ENCODE peak calls at places on chromosomes 1 and 21, in four cellular contexts. X is K562, O is HepG2, Y is GM12878. F is an unnamed sample. For H3K9me3 and H4K20me1, the result is how much of the 10 kb centered on the place peaks cover.

GRCh38 chr1:201264072-201264471 is 19.2 kb upstream of the PKP1 start:
- DNase-seq in X (no peak), O (no peak), Y (no peak), F (no peak)

GRCh38 chr1:84192681-84193080 is 48.6 kb downstream of the PRKACB start:
- DNase-seq in X (no peak), O (no peak), Y (no peak), F (no peak)

GRCh38 chr1:227919916-227920315 is 27.8 kb downstream of the WNT9A start:
- DNase-seq in X (peak), O (no peak), Y (no peak), F (no peak)

GRCh38 chr1:25724986-25725385 is 75.0 kb upstream of the SELENON start:
- DNase-seq in X (no peak), O (no peak), Y (no peak), F (no peak)

GRCh38 chr1:173870252-173871075 is 2.3 kb downstream of the ZBTB37 start:
- DNase-seq in X (peak), O (no peak), Y (peak), F (peak)

GRCh38 chr1:241499910-241500309 is 19.6 kb downstream of the FH start:
- DNase-seq in X (peak), O (peak), Y (no peak), F (peak)

GRCh38 chr1:206472454-206472853 is 2.2 kb downstream of the IKBKE start:
- DNase-seq in X (no peak), O (peak), Y (no peak), F (no peak)

GRCh38 chr1:179083533-179083932 is 1.7 kb downstream of the TOR3A start:
- DNase-seq in X (no peak), O (no peak), Y (peak), F (no peak)

GRCh38 chr1:183576537-183576936 is 13.7 kb downstream of the NCF2 start:
- DNase-seq in X (no peak), O (no peak), Y (no peak), F (no peak)

GRCh38 chr1:50416150-50416527 is 7.1 kb downstream of the DMRTA2 start:
- DNase-seq in X (peak), O (no peak), Y (no peak), F (no peak)

GRCh38 chr1:49234988-49235387 is 458.3 kb upstream of the BEND5 start:
- DNase-seq in X (no peak), O (no peak), Y (no peak), F (no peak)

GRCh38 chr21:28089599-28090421 is 902.9 kb downstream of the LTN1 start:
- DNase-seq in X (no peak), O (no peak), Y (no peak), F (no peak)

GRCh38 chr1:43256675-43257570 is 12.9 kb upstream of the TMEM125 start:
- DNase-seq in X (no peak), O (no peak), Y (no peak), F (no peak)

GRCh38 chr1:2101531-2101930 is 51.3 kb downstream of the PRKCZ start:
- DNase-seq in X (no peak), O (no peak), Y (no peak), F (no peak)

GRCh38 chr1:154420172-154420571 is 15.0 kb downstream of the IL6R start:
- DNase-seq in X (no peak), O (peak), Y (no peak), F (peak)

GRCh38 chr1:17186216-17186894 is 18.6 kb upstream of the PADI1 start:
- DNase-seq in X (no peak), O (no peak), Y (no peak), F (no peak)

GRCh38 chr1:44048816-44049215 is 17.6 kb upstream of the SLC6A9 start:
- DNase-seq in X (no peak), O (no peak), Y (no peak), F (no peak)

GRCh38 chr1:54274448-54274847 is 74.5 kb downstream of the MRPL37 start:
- DNase-seq in X (no peak), O (no peak), Y (no peak), F (no peak)

GRCh38 chr1:204830671-204831585 is 39.7 kb upstream of the NFASC start:
- DNase-seq in X (no peak), O (no peak), Y (no peak), F (no peak)

GRCh38 chr21:19402870-19403269 is 999.3 kb upstream of the TMPRSS15 start:
- DNase-seq in X (no peak), O (no peak), Y (no peak), F (no peak)

GRCh38 chr1:1371741-1372711 is 3.0 kb downstream of the AURKAIP1 start:
- DNase-seq in X (peak), O (peak), Y (no peak), F (peak)

GRCh38 chr1:163412216-163412615 is 90.5 kb downstream of the NUF2 start:
- DNase-seq in X (no peak), O (no peak), Y (no peak), F (no peak)

GRCh38 chr1:61056674-61057439 is 25.5 kb upstream of the NFIA start:
- DNase-seq in X (peak), O (no peak), Y (no peak), F (peak)

GRCh38 chr1:196180847-196181593 is 427.2 kb downstream of the KCNT2 start:
- DNase-seq in X (peak), O (no peak), Y (no peak), F (peak)

GRCh38 chr1:225446298-225446941 is 18.6 kb upstream of the LBR start:
- DNase-seq in X (no peak), O (no peak), Y (no peak), F (peak)

GRCh38 chr1:21457654-21458053 is 17.7 kb downstream of the NBPF3 start:
- DNase-seq in X (no peak), O (no peak), Y (no peak), F (no peak)

GRCh38 chr1:2435746-2436355 is 23.5 kb upstream of the PEX10 start:
- DNase-seq in X (no peak), O (no peak), Y (no peak), F (no peak)

GRCh38 chr1:41679994-41680393 is 195.5 kb upstream of the EDN2 start:
- DNase-seq in X (no peak), O (no peak), Y (no peak), F (no peak)

GRCh38 chr1:168419746-168420145 is 124.1 kb downstream of the XCL2 start:
- DNase-seq in X (no peak), O (no peak), Y (no peak), F (no peak)

GRCh38 chr1:168422203-168422848 is 121.5 kb downstream of the XCL2 start:
- DNase-seq in X (no peak), O (no peak), Y (no peak), F (no peak)

GRCh38 chr1:168416220-168416619 is 127.6 kb downstream of the XCL2 start:
- DNase-seq in X (no peak), O (no peak), Y (no peak), F (no peak)

GRCh38 chr1:168421399-168422004 is 122.3 kb downstream of the XCL2 start:
- DNase-seq in X (no peak), O (no peak), Y (no peak), F (no peak)
- TF ChIP-seq MYC in X (no peak), O (no peak), Y (no peak), F (no peak)

GRCh38 chr1:15123925-15124324 is 29.6 kb upstream of the TMEM51 start:
- DNase-seq in X (no peak), O (no peak), Y (no peak), F (no peak)

GRCh38 chr1:15124362-15125100 is 29.0 kb upstream of the TMEM51 start:
- DNase-seq in X (peak), O (no peak), Y (no peak), F (no peak)

GRCh38 chr1:15120251-15120945 is 33.1 kb upstream of the TMEM51 start:
- DNase-seq in X (no peak), O (no peak), Y (no peak), F (no peak)

GRCh38 chr1:15123298-15123697 is 30.2 kb upstream of the TMEM51 start:
- DNase-seq in X (no peak), O (no peak), Y (no peak), F (no peak)

GRCh38 chr1:15122331-15122730 is 31.2 kb upstream of the TMEM51 start:
- DNase-seq in X (no peak), O (no peak), Y (no peak), F (no peak)
- H3K9me3 ChIP-seq in X (under half), O (under half), Y (under half), F (under half)

DNA sequence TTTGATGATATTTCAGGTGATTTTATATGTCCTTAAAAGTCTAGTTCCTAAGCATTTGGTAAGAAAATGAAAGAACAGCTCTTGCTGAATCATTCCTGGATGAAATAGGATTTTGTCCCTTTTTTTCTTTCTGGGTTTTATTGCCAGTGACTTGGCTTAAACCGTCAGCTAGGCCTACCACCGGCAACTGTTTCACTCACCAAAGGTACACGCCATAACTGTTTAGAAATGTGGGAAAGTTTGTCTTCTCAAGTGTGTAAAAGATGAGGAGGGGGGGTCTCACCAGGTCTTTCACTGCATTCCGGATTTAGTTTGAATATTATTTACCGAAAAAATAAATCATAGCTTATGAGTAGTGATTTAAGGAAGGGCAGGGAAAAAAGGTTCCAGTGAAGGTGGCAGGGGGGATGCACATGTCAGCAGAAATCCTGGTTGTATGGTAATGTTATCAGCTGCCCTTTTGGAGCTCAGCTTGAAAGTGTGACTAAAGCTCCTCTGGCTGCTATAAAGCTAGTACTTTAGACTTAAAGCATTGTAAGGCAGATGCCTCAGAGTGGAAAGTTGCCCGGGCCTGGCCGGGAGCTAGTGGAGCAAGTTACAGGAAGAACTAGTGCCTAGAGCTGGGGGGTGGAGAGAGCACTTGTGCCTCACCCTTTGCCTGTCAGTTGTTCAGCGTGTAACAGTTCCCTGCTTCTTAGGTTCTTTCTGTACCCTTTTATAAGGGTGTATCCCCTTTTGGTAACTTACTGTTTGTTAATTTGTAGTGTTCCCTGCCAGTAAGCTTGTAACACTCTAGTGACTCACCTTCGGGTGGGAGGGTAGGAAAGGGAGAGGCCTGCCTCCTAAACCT is 3.1 kb downstream of the ATP1A1 start:
- DNase-seq in X (no peak), O (peak), Y (no peak), F (peak)
- H4K20me1 ChIP-seq in X (half or more), O (half or more), Y (under half), F (under half)

GRCh38 chr1:177007437-177008161 is 156.9 kb downstream of the ASTN1 start:
- DNase-seq in X (no peak), O (no peak), Y (no peak), F (no peak)
- TF ChIP-seq MYC in X (no peak), O (no peak), Y (no peak), F (no peak)

GRCh38 chr1:152884966-152885624 is 7.0 kb downstream of the SMCP start:
- DNase-seq in X (no peak), O (no peak), Y (no peak), F (no peak)
- H3K9me3 ChIP-seq in X (under half), O (under half), Y (under half), F (under half)

GRCh38 chr1:33336580-33336979 is 15.7 kb upstream of the A3GALT2 start:
- DNase-seq in X (no peak), O (no peak), Y (no peak), F (no peak)
- H4K20me1 ChIP-seq in X (under half), O (half or more), Y (under half), F (under half)

GRCh38 chr1:33241866-33242265 is 14.4 kb upstream of the ZNF362 start:
- DNase-seq in X (no peak), O (no peak), Y (no peak), F (no peak)

GRCh38 chr1:33239487-33239886 is 16.8 kb upstream of the ZNF362 start:
- DNase-seq in X (no peak), O (no peak), Y (no peak), F (no peak)

GRCh38 chr1:33244143-33244808 is 12.0 kb upstream of the ZNF362 start:
- DNase-seq in X (no peak), O (peak), Y (no peak), F (no peak)

GRCh38 chr1:33244809-33245186 is 11.5 kb upstream of the ZNF362 start:
- DNase-seq in X (no peak), O (no peak), Y (no peak), F (no peak)

DNA sequence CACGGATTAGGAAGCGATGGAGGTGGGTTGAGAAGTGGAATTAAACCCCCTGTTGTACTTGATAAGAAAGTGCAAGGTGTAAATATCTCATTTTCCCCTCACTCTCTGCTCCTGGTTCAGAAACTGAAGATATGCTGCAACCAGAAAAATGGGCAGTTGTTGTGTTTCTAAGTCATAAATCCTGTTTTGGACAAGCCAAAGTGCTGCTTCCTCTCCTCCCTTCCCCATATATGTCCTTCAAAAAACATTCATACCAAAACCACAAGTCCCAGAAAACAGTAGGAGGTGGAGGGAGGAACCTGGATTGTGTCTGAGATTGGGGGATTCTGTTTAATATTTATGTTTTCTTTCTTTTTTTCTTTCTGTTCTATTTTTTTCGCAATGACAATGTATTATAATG is 13.6 kb upstream of the ZNF362 start:
- DNase-seq in X (no peak), O (no peak), Y (no peak), F (no peak)
- TF ChIP-seq MYC in X (no peak), O (no peak), Y (no peak), F (no peak)

GRCh38 chr1:248696775-248697174 is 5.8 kb downstream of the OR14I1 start:
- DNase-seq in X (no peak), O (no peak), Y (no peak), F (no peak)
- H3K9me3 ChIP-seq in X (under half), O (under half), Y (under half), F (under half)

F was measured in endothelial cell of umbilical vein.